ENCODE peak calls at places on chromosomes 6 and 20, in nine cellular contexts. One of them, this sample, is unnamed.

GRCh38 chr20:1567392-1568165 is 10.1 kb upstream of the SIRPD start:
- DNase-seq in fibroblast of mammary gland: peak
- DNase-seq in transverse colon: no peak
- DNase-seq in Calu3: no peak
- DNase-seq in GM20000: peak
- DNase-seq in A549: no peak
- DNase-seq in PC-3: peak
- DNase-seq in brain microvascular endothelial cell: peak
- DNase-seq in suprapubic skin: no peak
- DNase-seq in this sample: no peak

GRCh38 chr20:13261460-13262301 is 40.6 kb downstream of the ISM1 start:
- DNase-seq in fibroblast of mammary gland: peak
- DNase-seq in transverse colon: peak
- DNase-seq in Calu3: peak
- DNase-seq in GM20000: peak
- DNase-seq in A549: peak
- DNase-seq in PC-3: peak
- DNase-seq in brain microvascular endothelial cell: peak
- DNase-seq in suprapubic skin: no peak
- DNase-seq in this sample: no peak

GRCh38 chr20:58088105-58088504 is 140.3 kb downstream of the ANKRD60 start:
- DNase-seq in fibroblast of mammary gland: no peak
- DNase-seq in transverse colon: no peak
- DNase-seq in Calu3: no peak
- DNase-seq in GM20000: no peak
- DNase-seq in A549: no peak
- DNase-seq in PC-3: no peak
- DNase-seq in brain microvascular endothelial cell: no peak
- DNase-seq in suprapubic skin: peak
- DNase-seq in this sample: no peak

GRCh38 chr6:31547727-31548422 is 467 bp downstream of the NFKBIL1 start:
- DNase-seq in fibroblast of mammary gland: no peak
- DNase-seq in transverse colon: no peak
- DNase-seq in Calu3: no peak
- DNase-seq in GM20000: no peak
- DNase-seq in A549: no peak
- DNase-seq in PC-3: no peak
- DNase-seq in brain microvascular endothelial cell: no peak
- DNase-seq in suprapubic skin: no peak
- DNase-seq in this sample: no peak

GRCh38 chr6:137277971-137278602 is 58.9 kb upstream of the IFNGR1 start:
- DNase-seq in fibroblast of mammary gland: peak
- DNase-seq in transverse colon: no peak
- DNase-seq in Calu3: no peak
- DNase-seq in GM20000: no peak
- DNase-seq in A549: peak
- DNase-seq in PC-3: peak
- DNase-seq in brain microvascular endothelial cell: peak
- DNase-seq in suprapubic skin: no peak
- DNase-seq in this sample: no peak

GRCh38 chr6:106014930-106015329 is 71.2 kb upstream of the PRDM1 start:
- DNase-seq in fibroblast of mammary gland: no peak
- DNase-seq in transverse colon: no peak
- DNase-seq in Calu3: no peak
- DNase-seq in GM20000: no peak
- DNase-seq in A549: no peak
- DNase-seq in PC-3: no peak
- DNase-seq in brain microvascular endothelial cell: no peak
- DNase-seq in suprapubic skin: no peak
- DNase-seq in this sample: no peak

GRCh38 chr6:104597541-104598050 is 262.1 kb downstream of the HACE1 start:
- DNase-seq in fibroblast of mammary gland: peak
- DNase-seq in transverse colon: no peak
- DNase-seq in Calu3: no peak
- DNase-seq in GM20000: no peak
- DNase-seq in A549: no peak
- DNase-seq in PC-3: peak
- DNase-seq in brain microvascular endothelial cell: no peak
- DNase-seq in suprapubic skin: no peak
- DNase-seq in this sample: no peak

GRCh38 chr6:150539568-150539967 is 60.1 kb upstream of the PLEKHG1 start:
- DNase-seq in fibroblast of mammary gland: no peak
- DNase-seq in transverse colon: no peak
- DNase-seq in Calu3: no peak
- DNase-seq in GM20000: no peak
- DNase-seq in A549: no peak
- DNase-seq in PC-3: no peak
- DNase-seq in brain microvascular endothelial cell: no peak
- DNase-seq in suprapubic skin: no peak
- DNase-seq in this sample: no peak

DNA sequence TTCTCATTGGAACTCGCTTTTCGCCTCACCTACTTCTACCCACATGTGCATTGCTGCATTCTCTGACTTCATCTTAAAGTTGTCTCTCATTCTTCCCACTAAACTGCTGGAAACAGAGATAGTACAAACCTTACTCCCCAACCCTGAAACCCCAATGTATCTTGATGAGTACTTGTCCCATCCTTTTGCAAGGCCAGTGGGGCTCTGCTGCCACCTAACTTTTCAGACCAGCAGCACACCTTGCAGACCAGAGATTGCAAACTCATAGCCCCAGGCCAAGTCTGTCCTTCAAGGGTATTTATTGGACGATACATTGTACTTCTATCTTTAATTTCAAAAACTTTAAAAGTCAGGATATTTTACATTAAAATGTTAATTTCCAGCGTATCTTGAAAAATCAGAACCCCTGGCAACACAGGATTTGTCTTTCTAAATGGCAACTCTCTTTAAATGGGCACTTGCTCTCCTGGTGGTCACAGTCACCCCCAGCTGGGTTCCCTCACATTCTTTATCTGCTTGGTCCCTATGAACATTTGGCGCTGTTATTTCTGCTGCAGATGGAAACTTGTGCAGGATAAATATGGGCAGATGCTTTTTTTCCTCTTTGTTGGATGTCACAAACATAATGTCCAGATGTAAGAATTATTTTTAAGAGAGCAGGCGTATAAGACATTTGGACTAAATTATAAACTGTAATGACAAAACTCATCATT is 83.9 kb downstream of the SOD2 start:
- DNase-seq in fibroblast of mammary gland: peak
- DNase-seq in transverse colon: no peak
- DNase-seq in Calu3: peak
- DNase-seq in GM20000: peak
- DNase-seq in A549: peak
- DNase-seq in PC-3: peak
- DNase-seq in brain microvascular endothelial cell: peak
- DNase-seq in suprapubic skin: no peak
- DNase-seq in this sample: no peak
- TF ChIP-seq CTCF in fibroblast of mammary gland: peak
- TF ChIP-seq CTCF in transverse colon: no peak
- TF ChIP-seq CTCF in Calu3: peak
- TF ChIP-seq CTCF in GM20000: peak
- TF ChIP-seq CTCF in A549: peak
- TF ChIP-seq CTCF in PC-3: peak
- TF ChIP-seq CTCF in brain microvascular endothelial cell: peak
- TF ChIP-seq CTCF in suprapubic skin: no peak
- TF ChIP-seq CTCF in this sample: no peak

DNA sequence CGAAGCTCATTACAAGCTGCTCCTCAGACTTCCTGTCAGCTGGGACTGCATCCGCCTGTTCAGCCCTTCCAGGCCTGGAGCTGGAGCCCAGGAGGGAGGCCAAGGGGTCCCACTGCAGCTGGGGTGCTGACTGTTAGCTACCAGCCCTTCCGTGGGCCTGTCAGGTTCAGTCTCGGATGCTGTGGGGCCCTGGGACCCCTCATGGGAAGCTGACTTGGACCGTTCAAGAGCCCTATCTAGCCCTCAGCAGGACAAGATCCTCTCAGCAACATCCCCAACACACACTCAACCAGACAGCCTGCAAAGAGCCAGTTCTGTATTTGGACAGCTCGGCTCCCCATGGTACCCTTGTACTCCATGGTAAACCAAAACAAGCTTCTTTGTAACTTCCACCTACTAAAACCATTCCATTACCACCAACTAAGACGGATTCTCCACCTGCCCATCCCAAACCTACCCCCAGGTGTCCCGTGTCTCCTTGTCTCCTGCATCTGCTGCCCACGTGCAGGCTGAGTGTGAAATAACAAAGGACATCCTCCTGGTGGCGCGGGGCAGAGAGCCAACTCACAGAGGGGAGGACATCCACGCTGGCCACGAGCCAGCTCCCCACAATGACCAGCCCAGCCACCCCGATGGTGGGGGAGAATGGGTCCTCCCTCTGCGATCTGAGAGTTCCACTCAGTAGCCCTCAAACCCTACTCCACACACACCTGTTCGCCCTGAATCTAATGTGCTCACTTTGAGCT is 111.2 kb downstream of the TAF4 start:
- DNase-seq in fibroblast of mammary gland: no peak
- DNase-seq in transverse colon: no peak
- DNase-seq in Calu3: no peak
- DNase-seq in GM20000: no peak
- DNase-seq in A549: no peak
- DNase-seq in PC-3: no peak
- DNase-seq in brain microvascular endothelial cell: no peak
- DNase-seq in suprapubic skin: peak
- DNase-seq in this sample: no peak
- TF ChIP-seq CTCF in fibroblast of mammary gland: no peak
- TF ChIP-seq CTCF in transverse colon: no peak
- TF ChIP-seq CTCF in Calu3: no peak
- TF ChIP-seq CTCF in GM20000: no peak
- TF ChIP-seq CTCF in A549: no peak
- TF ChIP-seq CTCF in PC-3: no peak
- TF ChIP-seq CTCF in brain microvascular endothelial cell: no peak
- TF ChIP-seq CTCF in suprapubic skin: no peak
- TF ChIP-seq CTCF in this sample: no peak

GRCh38 chr6:74066168-74066871 is 370.3 kb downstream of the CD109 start:
- DNase-seq in fibroblast of mammary gland: peak
- DNase-seq in transverse colon: no peak
- DNase-seq in Calu3: no peak
- DNase-seq in GM20000: no peak
- DNase-seq in A549: no peak
- DNase-seq in PC-3: peak
- DNase-seq in brain microvascular endothelial cell: peak
- DNase-seq in suprapubic skin: no peak
- DNase-seq in this sample: no peak

GRCh38 chr6:74073429-74073828 is 377.4 kb downstream of the CD109 start:
- DNase-seq in fibroblast of mammary gland: peak
- DNase-seq in transverse colon: no peak
- DNase-seq in Calu3: no peak
- DNase-seq in GM20000: no peak
- DNase-seq in A549: no peak
- DNase-seq in PC-3: peak
- DNase-seq in brain microvascular endothelial cell: peak
- DNase-seq in suprapubic skin: no peak
- DNase-seq in this sample: no peak

GRCh38 chr6:74073896-74074295 is 377.9 kb downstream of the CD109 start:
- DNase-seq in fibroblast of mammary gland: peak
- DNase-seq in transverse colon: no peak
- DNase-seq in Calu3: no peak
- DNase-seq in GM20000: no peak
- DNase-seq in A549: no peak
- DNase-seq in PC-3: peak
- DNase-seq in brain microvascular endothelial cell: peak
- DNase-seq in suprapubic skin: no peak
- DNase-seq in this sample: no peak

GRCh38 chr6:74068945-74069570 is 373.1 kb downstream of the CD109 start:
- DNase-seq in fibroblast of mammary gland: peak
- DNase-seq in transverse colon: no peak
- DNase-seq in Calu3: no peak
- DNase-seq in GM20000: no peak
- DNase-seq in A549: no peak
- DNase-seq in PC-3: peak
- DNase-seq in brain microvascular endothelial cell: peak
- DNase-seq in suprapubic skin: no peak
- DNase-seq in this sample: no peak

DNA sequence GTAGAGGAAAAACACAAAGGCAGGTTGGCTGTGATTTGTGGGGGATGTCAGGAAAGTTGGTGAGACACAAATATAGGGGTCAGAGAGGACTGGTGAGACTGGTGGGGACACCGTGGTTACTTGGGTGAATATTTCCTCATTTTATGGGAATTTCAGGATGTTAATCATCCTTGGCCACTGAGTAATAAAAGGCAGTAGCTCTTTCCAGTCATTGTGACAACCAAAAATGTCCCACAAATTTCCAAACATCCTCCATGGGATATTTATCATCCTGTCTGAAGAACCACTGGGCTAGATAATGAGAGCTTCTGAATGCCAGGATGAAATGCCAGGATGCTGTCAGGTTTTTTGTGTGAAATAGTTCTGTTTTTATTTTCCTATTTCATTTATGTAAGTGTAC is 374.1 kb downstream of the CD109 start:
- DNase-seq in fibroblast of mammary gland: peak
- DNase-seq in transverse colon: no peak
- DNase-seq in Calu3: no peak
- DNase-seq in GM20000: no peak
- DNase-seq in A549: no peak
- DNase-seq in PC-3: peak
- DNase-seq in brain microvascular endothelial cell: peak
- DNase-seq in suprapubic skin: no peak
- DNase-seq in this sample: no peak
- TF ChIP-seq CTCF in fibroblast of mammary gland: no peak
- TF ChIP-seq CTCF in transverse colon: no peak
- TF ChIP-seq CTCF in Calu3: no peak
- TF ChIP-seq CTCF in GM20000: no peak
- TF ChIP-seq CTCF in A549: no peak
- TF ChIP-seq CTCF in PC-3: no peak
- TF ChIP-seq CTCF in brain microvascular endothelial cell: no peak
- TF ChIP-seq CTCF in suprapubic skin: no peak
- TF ChIP-seq CTCF in this sample: no peak

GRCh38 chr6:7958464-7958863 is 47.9 kb upstream of the TXNDC5 start:
- DNase-seq in fibroblast of mammary gland: no peak
- DNase-seq in transverse colon: no peak
- DNase-seq in Calu3: no peak
- DNase-seq in GM20000: no peak
- DNase-seq in A549: no peak
- DNase-seq in PC-3: peak
- DNase-seq in brain microvascular endothelial cell: no peak
- DNase-seq in suprapubic skin: no peak
- DNase-seq in this sample: no peak

GRCh38 chr6:7959453-7959852 is 48.9 kb upstream of the TXNDC5 start:
- DNase-seq in fibroblast of mammary gland: no peak
- DNase-seq in transverse colon: no peak
- DNase-seq in Calu3: no peak
- DNase-seq in GM20000: no peak
- DNase-seq in A549: no peak
- DNase-seq in PC-3: peak
- DNase-seq in brain microvascular endothelial cell: no peak
- DNase-seq in suprapubic skin: no peak
- DNase-seq in this sample: no peak

GRCh38 chr6:7954477-7955200 is 44.1 kb upstream of the TXNDC5 start:
- DNase-seq in fibroblast of mammary gland: peak
- DNase-seq in transverse colon: no peak
- DNase-seq in Calu3: no peak
- DNase-seq in GM20000: no peak
- DNase-seq in A549: no peak
- DNase-seq in PC-3: peak
- DNase-seq in brain microvascular endothelial cell: no peak
- DNase-seq in suprapubic skin: no peak
- DNase-seq in this sample: no peak

DNA sequence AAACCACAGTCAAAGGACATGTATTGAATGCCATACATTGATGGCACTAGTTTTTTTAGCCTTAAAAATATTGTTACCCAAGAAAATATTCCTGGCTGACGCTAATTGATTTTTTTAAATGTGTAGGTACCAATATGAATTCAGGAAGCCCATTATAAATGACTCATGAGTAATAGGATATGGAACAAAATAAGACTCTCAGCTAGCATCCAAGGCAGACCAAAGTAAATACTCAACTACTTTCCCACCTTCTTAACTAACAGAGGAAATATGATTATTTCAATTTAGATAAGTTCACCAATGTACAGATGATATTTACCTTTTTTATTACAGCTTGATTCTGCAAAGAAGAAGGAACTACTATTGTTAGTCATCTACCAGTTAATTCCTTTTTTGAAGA is 43.2 kb upstream of the TXNDC5 start:
- DNase-seq in fibroblast of mammary gland: no peak
- DNase-seq in transverse colon: no peak
- DNase-seq in Calu3: no peak
- DNase-seq in GM20000: no peak
- DNase-seq in A549: no peak
- DNase-seq in PC-3: peak
- DNase-seq in brain microvascular endothelial cell: no peak
- DNase-seq in suprapubic skin: no peak
- DNase-seq in this sample: no peak
- TF ChIP-seq CTCF in fibroblast of mammary gland: no peak
- TF ChIP-seq CTCF in transverse colon: no peak
- TF ChIP-seq CTCF in Calu3: no peak
- TF ChIP-seq CTCF in GM20000: no peak
- TF ChIP-seq CTCF in A549: no peak
- TF ChIP-seq CTCF in PC-3: no peak
- TF ChIP-seq CTCF in brain microvascular endothelial cell: no peak
- TF ChIP-seq CTCF in suprapubic skin: no peak
- TF ChIP-seq CTCF in this sample: no peak